ENCODE peak calls at places on chromosome 10, in seven cellular contexts. L, Z, G, K, W, C and X are unnamed samples.
A peak's percentile ranks its signal among the peaks of the same experiment; 100 is the strongest.

GRCh38 chr10:97464226-97464625 is 18.3 kb downstream of the ZDHHC16 start:
- DNase-seq in L (no peak), Z (no peak), G (no peak), K (no peak), W (no peak), C (no peak), X (no peak)

GRCh38 chr10:44337081-44337480 is 47.8 kb downstream of the CXCL12 start:
- DNase-seq in L (no peak), Z (no peak), G (no peak), K (no peak), W (no peak), C (no peak), X (no peak)

GRCh38 chr10:114304566-114305421 is 65.7 kb downstream of the VWA2 start:
- DNase-seq in L (no peak), Z (peak; percentile 74), G (peak; percentile 70), K (peak; percentile 70), W (peak; percentile 48), C (no peak), X (no peak)

GRCh38 chr10:61283066-61283465 is 170.1 kb downstream of the TMEM26 start:
- DNase-seq in L (no peak), Z (peak; percentile 24), G (no peak), K (no peak), W (no peak), C (no peak), X (no peak)

GRCh38 chr10:78695846-78696245 is 372.9 kb upstream of the ZMIZ1 start:
- DNase-seq in L (no peak), Z (no peak), G (no peak), K (no peak), W (no peak), C (no peak), X (no peak)

GRCh38 chr10:25017247-25017590 is 807 bp downstream of the THNSL1 start:
- DNase-seq in L (no peak), Z (peak; percentile 33), G (peak; percentile 24), K (peak; percentile 6), W (peak; percentile 5), C (no peak), X (no peak)

GRCh38 chr10:121406823-121407545 is 191.3 kb downstream of the FGFR2 start:
- DNase-seq in L (no peak), Z (no peak), G (no peak), K (no peak), W (no peak), C (no peak), X (no peak)

GRCh38 chr10:23053036-23053435 is 42.3 kb upstream of the MSRB2 start:
- DNase-seq in L (no peak), Z (no peak), G (peak; percentile 20), K (no peak), W (no peak), C (no peak), X (no peak)

GRCh38 chr10:79488303-79488702 is 24.0 kb upstream of the EIF5AL1 start:
- DNase-seq in L (no peak), Z (no peak), G (peak; percentile 81), K (peak; percentile 95), W (no peak), C (peak; percentile 77), X (peak; percentile 77)

GRCh38 chr10:43573250-43574034 is 974 bp downstream of the ZNF239 start:
- DNase-seq in L (no peak), Z (peak; percentile 11), G (no peak), K (no peak), W (peak; percentile 5), C (no peak), X (no peak)

GRCh38 chr10:68501691-68502090 is 25.6 kb downstream of the SLC25A16 start:
- DNase-seq in L (no peak), Z (no peak), G (no peak), K (no peak), W (no peak), C (no peak), X (no peak)

GRCh38 chr10:102408728-102409603 is 9.6 kb downstream of the PSD start:
- DNase-seq in L (no peak), Z (peak; percentile 85), G (peak; percentile 84), K (peak; percentile 50), W (peak; percentile 79), C (no peak), X (no peak)

GRCh38 chr10:6729071-6729773 is 149.1 kb upstream of the PRKCQ start:
- DNase-seq in L (no peak), Z (no peak), G (no peak), K (peak; percentile 71), W (no peak), C (peak; percentile 77), X (peak; percentile 88)

GRCh38 chr10:98344589-98345038 is 70.4 kb downstream of the PYROXD2 start:
- DNase-seq in L (no peak), Z (no peak), G (no peak), K (peak; percentile 81), W (no peak), C (no peak), X (no peak)

GRCh38 chr10:33298893-33299292 is 35.6 kb downstream of the NRP1 start:
- DNase-seq in L (no peak), Z (no peak), G (no peak), K (no peak), W (no peak), C (no peak), X (no peak)